ENCODE peak calls at places on chromosomes 7 and 10, in five cellular contexts. N is HepG2, Q is H1, L is HCT116, C is GM12878. K is an unnamed sample.

GRCh38 chr7:29122081-29122480 is 24.3 kb downstream of the CPVL start:
- DNase-seq in N (no peak), Q (no peak), L (no peak), C (no peak), K (no peak)

GRCh38 chr7:129343099-129343700 is 91.0 kb upstream of the STRIP2 start:
- DNase-seq in N (peak), Q (no peak), L (peak), C (no peak), K (no peak)

GRCh38 chr10:101346177-101346576 is 7.8 kb upstream of the BTRC start:
- DNase-seq in N (no peak), Q (no peak), L (no peak), C (no peak), K (no peak)

GRCh38 chr10:34397324-34397723 is 417.8 kb downstream of the PARD3 start:
- DNase-seq in N (no peak), Q (no peak), L (no peak), C (no peak), K (no peak)

GRCh38 chr7:23184709-23185354 is 3.0 kb downstream of the NUP42 start:
- DNase-seq in N (peak), Q (no peak), L (peak), C (peak), K (peak)

GRCh38 chr7:130207642-130208041 is at the start of gene SSMEM1:
- DNase-seq in N (no peak), Q (no peak), L (no peak), C (no peak), K (no peak)

GRCh38 chr7:9645756-9646155 is 1212.3 kb downstream of the NXPH1 start:
- DNase-seq in N (no peak), Q (no peak), L (no peak), C (no peak), K (no peak)

GRCh38 chr7:103989785-103990775 is 622 bp upstream of the RELN start:
- DNase-seq in N (peak), Q (no peak), L (no peak), C (no peak), K (no peak)

GRCh38 chr7:118872568-118872967 is 648.1 kb downstream of the ANKRD7 start:
- DNase-seq in N (peak), Q (no peak), L (peak), C (no peak), K (no peak)

GRCh38 chr10:131652416-131652815 is 248.4 kb upstream of the PPP2R2D start:
- DNase-seq in N (no peak), Q (no peak), L (no peak), C (no peak), K (no peak)

GRCh38 chr7:1192171-1192676 is 32.2 kb upstream of the ZFAND2A start:
- DNase-seq in N (no peak), Q (no peak), L (no peak), C (no peak), K (no peak)

GRCh38 chr10:124998624-124999291 is 56.8 kb downstream of the ZRANB1 start:
- DNase-seq in N (no peak), Q (no peak), L (no peak), C (no peak), K (no peak)

GRCh38 chr10:49678827-49679479 is 498 bp upstream of the C10orf53 start:
- DNase-seq in N (no peak), Q (no peak), L (no peak), C (no peak), K (no peak)

GRCh38 chr10:109474817-109475216 is 448.5 kb downstream of the XPNPEP1 start:
- DNase-seq in N (no peak), Q (no peak), L (no peak), C (no peak), K (no peak)

GRCh38 chr7:3028071-3028766 is 15.4 kb downstream of the CARD11 start:
- DNase-seq in N (no peak), Q (no peak), L (no peak), C (no peak), K (peak)

GRCh38 chr7:22931011-22931410 is 82.9 kb downstream of the HYCC1 start:
- DNase-seq in N (no peak), Q (no peak), L (no peak), C (no peak), K (no peak)

GRCh38 chr7:76334320-76334967 is 24.3 kb downstream of the YWHAG start:
- DNase-seq in N (no peak), Q (no peak), L (no peak), C (no peak), K (no peak)

GRCh38 chr7:98105942-98106544 is 619 bp upstream of the LMTK2 start:
- DNase-seq in N (peak), Q (no peak), L (no peak), C (no peak), K (no peak)

GRCh38 chr7:107746006-107746405 is 2.1 kb downstream of the CBLL1 start:
- DNase-seq in N (no peak), Q (no peak), L (no peak), C (no peak), K (no peak)

GRCh38 chr10:80503584-80504157 is 34.0 kb upstream of the SH2D4B start:
- DNase-seq in N (no peak), Q (no peak), L (no peak), C (no peak), K (no peak)

GRCh38 chr10:114771157-114771556 is 50.4 kb upstream of the FHIP2A start:
- DNase-seq in N (no peak), Q (no peak), L (no peak), C (no peak), K (no peak)

GRCh38 chr7:7764515-7765138 is 46.2 kb upstream of the RPA3 start:
- DNase-seq in N (no peak), Q (no peak), L (no peak), C (no peak), K (peak)
- TF ChIP-seq JUND in N (no peak), Q (no peak), L (no peak), C (no peak), K (no peak)

GRCh38 chr7:148746139-148746538 is 47.4 kb downstream of the CUL1 start:
- DNase-seq in N (no peak), Q (no peak), L (no peak), C (no peak), K (no peak)
- TF ChIP-seq JUND in N (no peak), Q (no peak), L (no peak), C (no peak), K (no peak)

DNA sequence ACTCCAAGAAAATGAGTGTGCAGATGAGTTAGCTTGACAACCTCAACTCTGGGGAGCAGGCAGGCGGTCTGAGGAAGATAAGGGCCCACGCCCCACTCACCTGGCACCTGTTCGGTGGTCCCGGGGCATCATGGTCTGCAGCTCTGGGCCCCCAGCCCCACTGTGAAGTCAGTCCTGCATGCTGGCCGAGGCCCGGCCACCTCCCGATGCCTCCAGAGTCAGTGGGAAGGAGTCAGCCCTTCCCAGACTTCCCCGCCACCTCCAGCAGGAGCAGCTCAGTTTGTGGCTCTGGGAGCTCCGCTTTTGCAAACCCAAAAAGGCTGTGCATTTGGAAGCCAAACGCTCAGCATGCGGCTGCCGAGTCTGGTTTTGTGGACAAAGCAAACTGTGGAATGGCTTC is 167.4 kb downstream of the CCDC3 start:
- DNase-seq in N (no peak), Q (no peak), L (no peak), C (no peak), K (no peak)
- TF ChIP-seq JUND in N (no peak), Q (no peak), L (no peak), C (no peak), K (no peak)

GRCh38 chr10:97331304-97331703 is 3.2 kb downstream of the FRAT2 start:
- DNase-seq in N (no peak), Q (no peak), L (no peak), C (no peak), K (no peak)

GRCh38 chr10:97327348-97328294 is 6.9 kb downstream of the FRAT2 start:
- DNase-seq in N (peak), Q (no peak), L (no peak), C (no peak), K (peak)

GRCh38 chr10:97325754-97326153 is 6.7 kb downstream of the FRAT1 start:
- DNase-seq in N (no peak), Q (no peak), L (no peak), C (no peak), K (no peak)

GRCh38 chr10:97332586-97333350 is 1.8 kb downstream of the FRAT2 start:
- DNase-seq in N (peak), Q (no peak), L (no peak), C (no peak), K (peak)

GRCh38 chr10:97328646-97329453 is 5.7 kb downstream of the FRAT2 start:
- DNase-seq in N (peak), Q (no peak), L (no peak), C (no peak), K (no peak)
- TF ChIP-seq JUND in N (peak), Q (no peak), L (no peak), C (no peak), K (no peak)

DNA sequence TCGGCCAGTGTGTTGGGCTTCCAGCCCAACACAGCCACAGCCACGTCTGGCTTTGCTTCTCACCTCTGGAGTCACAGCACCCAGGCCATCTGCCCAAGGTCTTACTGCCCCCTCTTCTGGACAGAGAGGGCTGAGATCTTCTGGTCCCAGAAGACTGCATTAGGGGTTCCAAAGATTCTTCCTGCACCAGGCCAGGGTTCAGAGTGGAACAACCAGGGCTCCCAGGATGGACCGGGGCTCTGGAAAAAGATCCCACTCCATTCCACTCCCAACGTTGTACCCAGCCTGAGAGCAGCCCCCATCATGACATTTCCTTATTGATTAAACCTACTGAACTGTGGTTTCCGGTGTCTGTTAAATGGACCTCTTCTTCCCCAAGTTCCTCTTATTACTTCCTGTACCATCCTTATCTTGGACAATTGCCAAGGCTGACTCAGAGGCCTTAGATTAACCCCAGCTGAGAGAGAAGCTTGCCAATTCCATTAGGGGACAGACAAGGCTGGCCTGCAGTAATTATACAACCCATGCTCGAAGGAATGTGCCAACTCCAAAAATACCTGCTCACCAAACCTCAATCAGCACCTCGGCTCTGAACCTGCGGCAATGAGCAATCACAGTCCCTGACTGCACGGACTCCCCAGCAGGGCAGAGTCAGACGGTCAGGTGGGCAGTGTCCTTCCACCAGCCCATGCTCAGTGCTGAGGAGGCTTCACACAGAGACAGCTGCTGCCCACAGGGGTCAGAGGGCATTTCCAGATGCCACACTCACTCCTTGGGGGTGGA is 47.9 kb upstream of the NPFFR1 start:
- DNase-seq in N (peak), Q (no peak), L (peak), C (peak), K (no peak)
- TF ChIP-seq JUND in N (no peak), Q (no peak), L (peak), C (no peak), K (no peak)

GRCh38 chr7:132790104-132790503 is 213.8 kb upstream of the PLXNA4 start:
- DNase-seq in N (no peak), Q (no peak), L (no peak), C (no peak), K (no peak)
- TF ChIP-seq JUND in N (no peak), Q (no peak), L (no peak), C (no peak), K (no peak)

GRCh38 chr10:497289-497688 is 192.2 kb downstream of the DIP2C start:
- DNase-seq in N (no peak), Q (no peak), L (no peak), C (no peak), K (no peak)
- TF ChIP-seq JUND in N (no peak), Q (no peak), L (no peak), C (no peak), K (no peak)